ENCODE peak calls at places on chromosomes 11 and 22, in four cellular contexts. G is NCI-H2029 treated with DMSO at 0.1 percent for 48 hours, P is cardiac muscle cell, D is HFF-Myc. U is an unnamed sample.
A peak's percentile ranks its signal among the peaks of the same experiment; 100 is the strongest.

GRCh38 chr22:24040946-24041345 is 29.8 kb downstream of the CABIN1 start:
- DNase-seq in G (no peak), P (no peak), D (no peak), U (no peak)

GRCh38 chr11:116853461-116854073 is 16.1 kb upstream of the APOA1 start:
- DNase-seq in G (peak; percentile 92), P (peak; percentile 82), D (peak; percentile 83), U (no peak)

GRCh38 chr11:25910090-25910489 is 421.8 kb upstream of the ANO3 start:
- DNase-seq in G (no peak), P (no peak), D (no peak), U (no peak)

GRCh38 chr22:23826510-23827350 is 12.1 kb downstream of the DERL3 start:
- DNase-seq in G (no peak), P (no peak), D (no peak), U (no peak)

GRCh38 chr22:49010086-49010863 is 817.4 kb downstream of the BRD1 start:
- DNase-seq in G (no peak), P (no peak), D (no peak), U (no peak)

GRCh38 chr22:44994399-44995281 is 15.2 kb downstream of the PHF21B start:
- DNase-seq in G (no peak), P (no peak), D (no peak), U (no peak)

GRCh38 chr11:117815262-117815803 is 9.2 kb downstream of the FXYD2 start:
- DNase-seq in G (no peak), P (no peak), D (no peak), U (no peak)

GRCh38 chr11:12818333-12819015 is 144.3 kb downstream of the TEAD1 start:
- DNase-seq in G (no peak), P (peak; percentile 89), D (no peak), U (no peak)

GRCh38 chr22:47788461-47788860 is 1026.0 kb downstream of the TBC1D22A start:
- DNase-seq in G (no peak), P (no peak), D (no peak), U (no peak)

GRCh38 chr11:554824-555499 is 5.6 kb downstream of the LMNTD2 start:
- DNase-seq in G (peak; percentile 52), P (peak; percentile 45), D (no peak), U (peak; percentile 87)

GRCh38 chr11:123377355-123377754 is 52.7 kb upstream of the GRAMD1B start:
- DNase-seq in G (no peak), P (no peak), D (no peak), U (no peak)

GRCh38 chr22:41288245-41288946 is 2.4 kb upstream of the RANGAP1 start:
- DNase-seq in G (peak; percentile 32), P (peak; percentile 64), D (peak; percentile 78), U (no peak)

GRCh38 chr22:27617214-27617881 is 184.2 kb downstream of the MN1 start:
- DNase-seq in G (no peak), P (no peak), D (no peak), U (no peak)

GRCh38 chr22:29443452-29443851 is 5.1 kb downstream of the RFPL1 start:
- DNase-seq in G (no peak), P (no peak), D (no peak), U (no peak)

GRCh38 chr11:10301656-10302293 is 3.1 kb upstream of the ADM start:
- DNase-seq in G (no peak), P (peak; percentile 76), D (no peak), U (no peak)

GRCh38 chr22:19604711-19605268 is 80.6 kb upstream of the CLDN5 start:
- DNase-seq in G (no peak), P (no peak), D (no peak), U (no peak)

GRCh38 chr11:73758451-73758850 is 2.4 kb downstream of the RAB6A start:
- DNase-seq in G (no peak), P (no peak), D (no peak), U (no peak)

GRCh38 chr22:29780220-29780619 is 13.1 kb downstream of the UQCR10 start:
- DNase-seq in G (no peak), P (no peak), D (no peak), U (no peak)

GRCh38 chr11:10495464-10495786 is 40.4 kb downstream of the AMPD3 start:
- DNase-seq in G (no peak), P (no peak), D (no peak), U (no peak)

GRCh38 chr11:19121646-19122045 is 4.7 kb downstream of the ZDHHC13 start:
- DNase-seq in G (no peak), P (no peak), D (no peak), U (no peak)

GRCh38 chr11:81644239-81644840 is 1089.3 kb downstream of the FAM181B start:
- DNase-seq in G (peak; percentile 2), P (peak; percentile 58), D (no peak), U (peak; percentile 27)

GRCh38 chr11:1636291-1636950 is 6.8 kb downstream of the KRTAP5-5 start:
- DNase-seq in G (no peak), P (no peak), D (no peak), U (no peak)

GRCh38 chr11:34136420-34136819 is 31.0 kb downstream of the NAT10 start:
- DNase-seq in G (no peak), P (no peak), D (no peak), U (no peak)

GRCh38 chr22:46058591-46059519 is 81.9 kb upstream of the WNT7B start:
- DNase-seq in G (no peak), P (no peak), D (no peak), U (no peak)

U was measured in neuronal stem cell.